ENCODE peak calls at places on chromosome 14, in four cellular contexts. E is IMR-90, T is K562, Y is endothelial cell of umbilical vein. V is an unnamed sample.

GRCh38 chr14:34843011-34843554 is 32.1 kb downstream of the BAZ1A start:
- DNase-seq in Y (peak; percentile 57), E (peak; percentile 86), T (peak; percentile 38), V (peak; percentile 27)

GRCh38 chr14:20683125-20683895 is 1.1 kb upstream of the RNASE4 start:
- DNase-seq in Y (peak; percentile 86), E (peak; percentile 94), T (peak; percentile 90), V (peak; percentile 96)

GRCh38 chr14:89648510-89648909 is 231.5 kb upstream of the FOXN3 start:
- DNase-seq in E (no peak), T (no peak), Y (no peak), V (no peak)

GRCh38 chr14:48391661-48392060 is 716.3 kb upstream of the MDGA2 start:
- DNase-seq in E (peak; percentile 4), T (no peak), Y (no peak), V (no peak)

GRCh38 chr14:29926701-29927595 is 699 bp downstream of the PRKD1 start:
- DNase-seq in Y (peak; percentile 65), T (no peak), E (peak; percentile 43), V (no peak)

GRCh38 chr14:44914849-44915248 is 46.9 kb downstream of the KLHL28 start:
- DNase-seq in T (peak; percentile 37), E (peak; percentile 12), Y (no peak), V (no peak)

GRCh38 chr14:84807673-84808072 is 722.3 kb upstream of the FLRT2 start:
- DNase-seq in Y (no peak), T (no peak), E (no peak), V (no peak)

GRCh38 chr14:80315681-80316080 is 104.4 kb upstream of the DIO2 start:
- DNase-seq in E (peak; percentile 42), T (no peak), Y (peak; percentile 36), V (no peak)

GRCh38 chr14:100065942-100066574 is 836 bp downstream of the EVL start:
- DNase-seq in E (no peak), Y (no peak), T (peak; percentile 64), V (peak; percentile 94)

GRCh38 chr14:101098641-101099040 is 195.1 kb upstream of the RTL1 start:
- DNase-seq in T (no peak), Y (peak; percentile 98), E (no peak), V (no peak)

GRCh38 chr14:58415636-58416559 is 11.4 kb downstream of the TIMM9 start:
- DNase-seq in T (no peak), E (no peak), Y (no peak), V (no peak)

GRCh38 chr14:78182722-78183121 is 12.5 kb downstream of the NRXN3 start:
- DNase-seq in E (no peak), T (no peak), Y (no peak), V (no peak)

GRCh38 chr14:21385170-21385904 is 1.5 kb upstream of the SUPT16H start:
- DNase-seq in T (peak; percentile 19), Y (no peak), E (no peak), V (no peak)

GRCh38 chr14:70425349-70425748 is 8.5 kb upstream of the SYNJ2BP start:
- DNase-seq in E (no peak), T (no peak), Y (no peak), V (no peak)
- TF ChIP-seq FOS in E (no peak), T (no peak), Y (no peak), V (no peak)

GRCh38 chr14:105430535-105430934 is 10.9 kb downstream of the MTA1 start:
- DNase-seq in Y (peak; percentile 90), T (no peak), E (peak; percentile 66), V (no peak)
- TF ChIP-seq FOS in Y (peak; percentile 77), T (no peak), E (peak; percentile 29), V (no peak)

DNA sequence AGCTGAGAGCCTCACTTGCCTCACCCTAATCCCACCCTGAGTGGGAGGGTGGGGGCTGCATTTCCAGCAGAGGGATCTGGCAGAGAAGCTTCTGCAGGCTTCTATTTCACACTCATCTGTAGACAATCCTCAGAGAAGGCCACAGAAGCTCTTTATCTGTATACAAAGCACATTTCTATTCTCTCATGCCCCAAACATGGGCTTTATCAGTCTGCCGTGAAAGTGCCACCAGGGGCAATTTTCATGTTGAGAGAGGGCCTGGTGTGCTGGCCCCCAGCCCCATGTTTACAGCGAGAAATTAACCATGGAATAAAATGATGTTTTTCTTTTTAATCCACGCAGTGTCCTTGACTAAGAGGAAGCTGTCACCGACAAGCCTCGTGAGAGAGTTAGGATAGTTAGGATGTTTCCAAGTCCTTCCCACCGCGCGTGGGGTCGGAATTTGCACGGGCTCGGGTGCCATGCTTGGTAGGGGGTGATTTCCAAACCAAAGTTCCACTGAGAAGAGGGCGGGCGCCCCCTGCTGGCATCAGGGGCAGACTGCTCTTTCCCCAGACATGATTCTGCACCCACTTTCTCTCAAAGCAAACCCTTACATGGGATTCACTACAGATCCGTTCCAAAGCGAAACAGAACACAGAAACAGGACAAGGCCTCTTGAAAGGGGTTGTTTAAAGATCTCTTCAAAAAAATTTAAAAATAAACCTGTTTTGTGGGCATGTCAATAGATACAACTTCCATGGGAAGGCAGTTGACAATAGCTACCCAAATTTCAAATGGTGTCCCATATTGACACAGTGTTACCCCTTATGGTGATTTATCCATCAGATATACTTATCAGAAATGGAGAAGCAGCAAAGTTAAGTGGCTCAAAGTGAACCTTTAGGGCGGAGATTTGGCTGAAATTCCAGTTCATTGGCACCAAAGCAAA is 19.4 kb downstream of the BDKRB1 start:
- DNase-seq in T (peak; percentile 68), Y (peak; percentile 51), E (peak; percentile 90), V (peak; percentile 7)
- TF ChIP-seq FOS in T (no peak), Y (no peak), E (peak; percentile 10), V (no peak)

DNA sequence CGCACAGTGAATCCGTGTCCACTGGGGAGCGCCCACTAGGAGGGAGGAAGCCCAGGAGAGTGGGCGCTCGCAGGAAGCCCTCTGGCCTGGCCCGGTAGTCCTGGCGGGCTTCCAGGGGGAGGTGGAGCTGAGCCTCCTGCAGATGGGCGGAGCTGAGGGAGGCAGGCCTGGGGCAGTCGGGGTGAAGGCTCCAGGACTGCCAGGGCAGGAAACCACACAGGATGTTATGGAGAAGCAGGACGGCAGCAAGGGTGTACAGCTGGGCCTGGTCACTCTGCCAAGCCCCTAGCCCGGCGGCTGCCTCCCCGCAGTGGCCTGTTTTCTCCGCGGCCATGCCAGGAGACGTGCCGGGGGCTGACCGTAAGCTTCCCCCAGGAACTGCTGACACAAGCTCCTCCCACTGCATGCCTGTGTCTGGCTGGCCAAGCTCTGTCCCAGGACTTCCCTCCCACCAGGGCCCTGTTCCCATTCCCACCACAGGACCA is 143.5 kb upstream of the C14orf180 start:
- DNase-seq in Y (peak; percentile 96), T (no peak), E (no peak), V (no peak)
- TF ChIP-seq FOS in Y (no peak), T (no peak), E (no peak), V (no peak)

GRCh38 chr14:39368261-39368959 is 63.8 kb downstream of the FBXO33 start:
- DNase-seq in T (peak; percentile 54), Y (peak; percentile 61), E (peak; percentile 78), V (no peak)
- TF ChIP-seq FOS in T (no peak), Y (no peak), E (no peak), V (no peak)

GRCh38 chr14:51546603-51547258 is 105.0 kb upstream of the FRMD6 start:
- DNase-seq in T (no peak), Y (no peak), E (no peak), V (no peak)
- TF ChIP-seq FOS in T (no peak), Y (no peak), E (no peak), V (no peak)

V was measured in GM12878.